ENCODE peak calls at places on chromosomes 13 and 19, in nine cellular contexts. Z is pancreas, Y is PC-9, D is psoas muscle, W is colonic mucosa, A is A549, Q is fibroblast of lung, K is breast epithelium, P is prostate gland. O is an unnamed sample.

GRCh38 chr19:45676851-45677263 is 8.8 kb downstream of the GIPR start:
- DNase-seq in Z (no peak), Y (no peak), D (no peak), W (peak; percentile 37), A (no peak), Q (no peak), K (no peak), P (no peak), O (no peak)

GRCh38 chr13:98768522-98768921 is 16.1 kb upstream of the SLC15A1 start:
- DNase-seq in Z (no peak), Y (no peak), D (no peak), W (no peak), A (no peak), Q (no peak), K (no peak), P (no peak), O (no peak)

GRCh38 chr13:109205315-109205714 is 575.9 kb downstream of the MYO16 start:
- DNase-seq in Z (no peak), Y (no peak), D (no peak), W (no peak), A (no peak), Q (no peak), K (no peak), P (no peak), O (no peak)

GRCh38 chr19:40217027-40217810 is 965 bp downstream of the TTC9B start:
- DNase-seq in Z (peak; percentile 73), Y (peak; percentile 92), D (peak; percentile 41), W (peak; percentile 74), A (peak; percentile 77), Q (no peak), K (no peak), P (peak; percentile 40), O (peak; percentile 15)

GRCh38 chr13:73467103-73467502 is 408.3 kb downstream of the KLF5 start:
- DNase-seq in Z (no peak), Y (no peak), D (no peak), W (no peak), A (no peak), Q (no peak), K (no peak), P (no peak), O (peak; percentile 50)

GRCh38 chr19:12364391-12365093 is 941 bp downstream of the ZNF442 start:
- DNase-seq in Z (peak; percentile 19), Y (no peak), D (no peak), W (peak; percentile 29), A (no peak), Q (peak; percentile 6), K (no peak), P (peak; percentile 6), O (peak; percentile 27)

GRCh38 chr19:18234194-18234593 is 8.0 kb upstream of the PDE4C start:
- DNase-seq in Z (no peak), Y (no peak), D (no peak), W (no peak), A (no peak), Q (no peak), K (no peak), P (no peak), O (no peak)

GRCh38 chr13:107817652-107818287 is 397.6 kb downstream of the LIG4 start:
- DNase-seq in Z (no peak), Y (no peak), D (no peak), W (no peak), A (no peak), Q (no peak), K (no peak), P (no peak), O (no peak)

GRCh38 chr13:25848822-25849740 is 202.7 kb downstream of the SHISA2 start:
- DNase-seq in Z (no peak), Y (no peak), D (no peak), W (no peak), A (no peak), Q (no peak), K (no peak), P (no peak), O (no peak)

GRCh38 chr13:104565888-104566287 is 1499.7 kb upstream of the SLC10A2 start:
- DNase-seq in Z (no peak), Y (no peak), D (no peak), W (no peak), A (no peak), Q (no peak), K (no peak), P (no peak), O (no peak)
- H3K4me1 ChIP-seq in Z (no peaks in the 10 kb centered on the region), Y (peaks cover under 1% of the 10 kb centered on the region), D (no peaks in the 10 kb centered on the region), W (no peaks in the 10 kb centered on the region), A (no peaks in the 10 kb centered on the region), Q (no peaks in the 10 kb centered on the region), K (no peaks in the 10 kb centered on the region), P (no peaks in the 10 kb centered on the region), O (no peaks in the 10 kb centered on the region)

GRCh38 chr13:87259479-87260083 is 411.6 kb upstream of the SLITRK5 start:
- DNase-seq in Z (no peak), Y (peak; percentile 8), D (no peak), W (no peak), A (no peak), Q (peak; percentile 12), K (no peak), P (no peak), O (peak; percentile 2)
- TF ChIP-seq CTCF in Z (no peak), Y (peak; percentile 55), D (no peak), W (no peak), A (peak; percentile 36), Q (peak; percentile 28), K (no peak), P (no peak), O (no peak)

GRCh38 chr19:11299946-11300810 is 4.2 kb downstream of the TSPAN16 start:
- DNase-seq in Z (no peak), Y (no peak), D (no peak), W (no peak), A (no peak), Q (no peak), K (no peak), P (no peak), O (no peak)

GRCh38 chr19:11293468-11294389 is 2.2 kb upstream of the TSPAN16 start:
- DNase-seq in Z (peak; percentile 96), Y (peak; percentile 99), D (peak; percentile 95), W (peak; percentile 95), A (peak; percentile 79), Q (peak; percentile 88), K (peak; percentile 93), P (peak; percentile 93), O (peak; percentile 91)

GRCh38 chr19:11295180-11295579 is 780 bp upstream of the TSPAN16 start:
- DNase-seq in Z (no peak), Y (no peak), D (no peak), W (no peak), A (no peak), Q (no peak), K (no peak), P (no peak), O (no peak)

GRCh38 chr19:11295665-11296245 is at the start of gene TSPAN16:
- DNase-seq in Z (no peak), Y (no peak), D (no peak), W (peak; percentile 27), A (no peak), Q (no peak), K (no peak), P (no peak), O (no peak)

GRCh38 chr19:11296264-11296663 is 304 bp downstream of the TSPAN16 start:
- DNase-seq in Z (no peak), Y (no peak), D (peak; percentile 28), W (no peak), A (no peak), Q (no peak), K (no peak), P (no peak), O (no peak)
- H3K4me1 ChIP-seq in Z (no peaks in the 10 kb centered on the region), Y (peaks cover 30% of the 10 kb centered on the region), D (no peaks in the 10 kb centered on the region), W (no peaks in the 10 kb centered on the region), A (peaks cover 10% of the 10 kb centered on the region), Q (peaks cover 2% of the 10 kb centered on the region), K (no peaks in the 10 kb centered on the region), P (no peaks in the 10 kb centered on the region), O (no peaks in the 10 kb centered on the region)

GRCh38 chr19:15454371-15454800 is 4.6 kb upstream of the WIZ start:
- DNase-seq in Z (peak; percentile 67), Y (no peak), D (no peak), W (no peak), A (peak; percentile 30), Q (no peak), K (no peak), P (no peak), O (no peak)
- TF ChIP-seq CTCF in Z (no peak), Y (peak; percentile 43), D (peak; percentile 15), W (no peak), A (no peak), Q (no peak), K (no peak), P (no peak), O (peak; percentile 38)

GRCh38 chr19:8485561-8486371 is 16.7 kb downstream of the PRAM1 start:
- DNase-seq in Z (no peak), Y (no peak), D (no peak), W (no peak), A (no peak), Q (no peak), K (no peak), P (no peak), O (no peak)
- H3K4me1 ChIP-seq in Z (no peaks in the 10 kb centered on the region), Y (peaks cover 8% of the 10 kb centered on the region), D (peaks cover 16% of the 10 kb centered on the region), W (no peaks in the 10 kb centered on the region), A (no peaks in the 10 kb centered on the region), Q (no peaks in the 10 kb centered on the region), K (peaks cover 3% of the 10 kb centered on the region), P (peaks cover 9% of the 10 kb centered on the region), O (no peaks in the 10 kb centered on the region)

O was measured in cardiac muscle cell.